ENCODE peak calls at places on chromosomes 3 and 15, in four cellular contexts. H is WTC11, T is GM12878, U is K562. R is an unnamed sample.

GRCh38 chr3:174620138-174620537 is 239.0 kb upstream of the NAALADL2 start:
- DNase-seq in U (no peak), T (no peak), H (no peak), R (no peak)

GRCh38 chr15:76223521-76223920 is 87.7 kb downstream of the ETFA start:
- DNase-seq in T (peak; percentile 64), H (no peak), U (no peak), R (no peak)

GRCh38 chr15:25185156-25185710 is 230.4 kb downstream of the SNRPN start:
- DNase-seq in H (no peak), U (no peak), T (no peak), R (no peak)

GRCh38 chr15:29736012-29736744 is 86.1 kb downstream of the TJP1 start:
- DNase-seq in H (no peak), T (peak; percentile 13), U (no peak), R (no peak)

GRCh38 chr3:71858493-71859127 is 73.7 kb upstream of the PROK2 start:
- DNase-seq in U (no peak), H (no peak), T (no peak), R (no peak)

GRCh38 chr15:72163719-72164118 is 33.9 kb downstream of the GRAMD2A start:
- DNase-seq in T (no peak), U (peak; percentile 6), H (no peak), R (no peak)

GRCh38 chr3:172100482-172100881 is 61.1 kb downstream of the FNDC3B start:
- DNase-seq in T (no peak), U (no peak), H (no peak), R (no peak)

GRCh38 chr3:194808709-194809108 is 123.0 kb downstream of the FAM43A start:
- DNase-seq in H (no peak), T (no peak), U (no peak), R (no peak)

GRCh38 chr3:56926513-56927282 is 124.9 kb upstream of the ARHGEF3 start:
- DNase-seq in U (no peak), T (no peak), H (no peak), R (no peak)

GRCh38 chr3:98008751-98009373 is 26.3 kb downstream of the GABRR3 start:
- DNase-seq in H (no peak), T (no peak), U (no peak), R (no peak)

GRCh38 chr15:71329509-71330260 is 214.4 kb downstream of the THSD4 start:
- DNase-seq in T (no peak), U (no peak), H (no peak), R (no peak)

GRCh38 chr3:139520028-139520737 is 19.4 kb downstream of the RBP1 start:
- DNase-seq in T (no peak), H (peak; percentile 73), U (peak; percentile 94), R (no peak)

GRCh38 chr3:72907131-72907697 is 19.4 kb downstream of the GXYLT2 start:
- DNase-seq in U (no peak), H (no peak), T (no peak), R (no peak)

GRCh38 chr3:12345141-12345561 is 56.3 kb downstream of the PPARG start:
- DNase-seq in T (no peak), U (no peak), H (no peak), R (no peak)

GRCh38 chr3:195715583-195716266 is 5.1 kb upstream of the MUC20 start:
- DNase-seq in U (peak; percentile 50), T (no peak), H (no peak), R (peak; percentile 48)

GRCh38 chr3:17639765-17640164 is 102.7 kb downstream of the TBC1D5 start:
- DNase-seq in T (no peak), H (no peak), U (no peak), R (peak; percentile 92)

GRCh38 chr3:141853146-141853690 is 23.2 kb upstream of the ATP1B3 start:
- DNase-seq in U (no peak), T (no peak), H (no peak), R (no peak)

GRCh38 chr3:30658328-30659052 is 52.1 kb downstream of the TGFBR2 start:
- DNase-seq in U (no peak), H (no peak), T (peak; percentile 70), R (peak; percentile 32)

GRCh38 chr3:182902236-182902635 is 78.1 kb downstream of the DCUN1D1 start:
- DNase-seq in U (no peak), H (no peak), T (no peak), R (no peak)

GRCh38 chr15:73886717-73887345 is 13.5 kb downstream of the TBC1D21 start:
- DNase-seq in T (no peak), H (no peak), U (no peak), R (no peak)

GRCh38 chr3:193585530-193585929 is 7.5 kb upstream of the OPA1 start:
- DNase-seq in T (no peak), H (no peak), U (no peak), R (no peak)

GRCh38 chr15:77475898-77476297 is 55.2 kb downstream of the HMG20A start:
- DNase-seq in U (no peak), T (no peak), H (peak; percentile 34), R (no peak)

GRCh38 chr3:69547457-69548014 is 161.6 kb upstream of the FRMD4B start:
- DNase-seq in H (no peak), T (no peak), U (no peak), R (no peak)

GRCh38 chr3:50825841-50826240 is 151.1 kb downstream of the DOCK3 start:
- DNase-seq in U (no peak), H (no peak), T (no peak), R (no peak)

GRCh38 chr15:76514292-76514691 is 177.7 kb downstream of the ISL2 start:
- DNase-seq in U (no peak), H (no peak), T (no peak), R (peak; percentile 71)

GRCh38 chr3:13808576-13808975 is 71.3 kb downstream of the WNT7A start:
- DNase-seq in U (no peak), H (no peak), T (no peak), R (no peak)

GRCh38 chr3:60584250-60584649 is 667.0 kb downstream of the FHIT start:
- DNase-seq in T (no peak), H (no peak), U (no peak), R (no peak)
- TF ChIP-seq TCF7 in T (no peak), H (no peak), U (no peak), R (no peak)

GRCh38 chr15:52013151-52013791 is 5.7 kb upstream of the MAPK6 start:
- DNase-seq in T (no peak), H (no peak), U (peak; percentile 19), R (no peak)
- TF ChIP-seq TCF7 in T (peak; percentile 93), H (no peak), U (no peak), R (no peak)

DNA sequence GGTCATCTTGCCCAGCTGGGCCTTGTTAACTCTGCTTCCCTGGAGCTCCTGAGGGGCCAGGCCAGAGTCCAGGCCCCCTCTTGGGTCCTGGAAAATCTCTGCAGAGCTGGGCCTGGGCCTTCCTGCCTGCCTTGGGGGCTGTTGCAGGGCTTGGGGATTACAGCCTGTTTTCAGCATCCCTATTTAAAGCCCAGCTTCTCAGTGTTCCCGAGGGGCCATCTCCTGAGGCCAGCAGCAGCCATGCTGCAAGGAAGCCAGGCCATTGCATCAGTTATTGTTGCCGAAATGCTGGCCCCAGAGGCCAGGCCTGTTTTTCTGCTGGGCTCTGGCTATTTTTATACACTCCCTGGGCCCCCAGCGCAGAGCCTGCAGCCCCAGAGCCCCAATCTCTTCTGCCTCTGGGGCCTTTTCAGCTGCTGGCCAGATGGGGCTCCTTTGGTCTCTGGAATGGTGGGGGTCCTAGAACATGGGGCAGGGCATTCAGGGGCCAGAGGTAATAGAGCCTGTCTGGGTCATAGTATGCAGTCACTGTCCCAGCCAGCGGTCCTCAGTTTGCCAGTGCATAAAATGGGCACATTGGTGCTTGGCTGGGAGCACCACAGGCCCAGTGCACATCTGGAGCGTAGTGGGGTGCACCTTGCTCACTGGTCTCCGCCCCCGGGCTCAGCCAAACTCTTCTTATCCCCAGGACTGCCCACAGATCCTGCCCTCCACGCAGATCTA is 28.5 kb downstream of the PLXNA1 start:
- DNase-seq in H (no peak), U (peak; percentile 16), T (no peak), R (no peak)
- TF ChIP-seq TCF7 in H (no peak), U (no peak), T (no peak), R (no peak)

GRCh38 chr3:138157743-138158142 is 17.0 kb downstream of the DBR1 start:
- DNase-seq in H (no peak), U (no peak), T (no peak), R (no peak)
- TF ChIP-seq TCF7 in H (no peak), U (no peak), T (no peak), R (no peak)

R was measured in HepG2.